ENCODE peak calls at places on chromosomes 6 and 20, in six cellular contexts. C is neural crest cell; U is ovary; M is HFFc6; J is foreskin fibroblast; E is CD8-positive, alpha-beta T cell. T is an unnamed sample.
A peak's percentile ranks its signal among the peaks of the same experiment; 100 is the strongest.

GRCh38 chr20:997016-997415 is 5.1 kb downstream of the RSPO4 start:
- DNase-seq in C (no peak), J (no peak), M (no peak), E (no peak), U (no peak), T (no peak)

GRCh38 chr6:106750146-106750900 is 120.9 kb downstream of the QRSL1 start:
- DNase-seq in C (no peak), E (no peak), U (no peak), J (no peak), M (no peak), T (no peak)

GRCh38 chr6:101806241-101806640 is 412.7 kb downstream of the GRIK2 start:
- DNase-seq in E (no peak), J (peak; percentile 33), M (peak; percentile 84), U (no peak), C (no peak), T (no peak)

GRCh38 chr6:41588083-41588482 is 41.9 kb downstream of the FOXP4 start:
- DNase-seq in U (no peak), M (no peak), J (no peak), C (no peak), E (no peak), T (no peak)

GRCh38 chr6:96420294-96420693 is 101.3 kb upstream of the UFL1 start:
- DNase-seq in M (no peak), C (no peak), J (no peak), U (no peak), E (no peak), T (no peak)

GRCh38 chr6:108559884-108560462 is 744 bp upstream of the FOXO3 start:
- DNase-seq in J (peak; percentile 79), C (peak; percentile 55), U (peak; percentile 81), E (no peak), M (peak; percentile 64), T (no peak)

GRCh38 chr6:143536866-143537691 is 25.6 kb upstream of the FUCA2 start:
- DNase-seq in C (peak; percentile 57), U (peak; percentile 29), E (peak; percentile 25), M (peak; percentile 48), J (peak; percentile 87), T (no peak)

GRCh38 chr6:2623348-2623747 is 127.4 kb downstream of the MYLK4 start:
- DNase-seq in C (no peak), U (no peak), M (no peak), E (no peak), J (no peak), T (no peak)

GRCh38 chr6:24428615-24429014 is 25.9 kb downstream of the MRS2 start:
- DNase-seq in E (no peak), C (no peak), M (peak; percentile 32), U (no peak), J (peak; percentile 38), T (no peak)

GRCh38 chr6:44630125-44631028 is 242.9 kb downstream of the CDC5L start:
- DNase-seq in U (peak; percentile 13), E (no peak), J (peak; percentile 73), C (peak; percentile 42), M (peak; percentile 30), T (no peak)

GRCh38 chr6:112251170-112251945 is 3.0 kb downstream of the LAMA4 start:
- DNase-seq in J (peak; percentile 77), E (no peak), M (no peak), C (no peak), U (peak; percentile 50), T (peak; percentile 82)

GRCh38 chr20:36092424-36093024 is 62.0 kb upstream of the EPB41L1 start:
- DNase-seq in C (peak; percentile 30), M (no peak), E (no peak), U (peak; percentile 15), J (peak; percentile 45), T (no peak)

GRCh38 chr6:44022296-44022661 is 105.0 kb downstream of the MRPL14 start:
- DNase-seq in M (no peak), E (no peak), U (no peak), C (no peak), J (peak; percentile 68), T (no peak)

GRCh38 chr20:2156224-2156623 is 54.6 kb downstream of the STK35 start:
- DNase-seq in C (no peak), U (no peak), J (no peak), M (no peak), E (no peak), T (no peak)

GRCh38 chr6:52157301-52157930 is 28.8 kb upstream of the IL17A start:
- DNase-seq in U (no peak), J (peak; percentile 7), M (peak; percentile 9), C (no peak), E (no peak), T (no peak)

GRCh38 chr20:48638546-48638945 is 189.3 kb downstream of the PREX1 start:
- DNase-seq in J (peak; percentile 65), C (no peak), E (no peak), M (peak; percentile 78), U (no peak), T (no peak)

GRCh38 chr6:18533793-18534192 is 146.6 kb downstream of the RNF144B start:
- DNase-seq in J (no peak), E (no peak), U (no peak), C (no peak), M (no peak), T (no peak)

GRCh38 chr6:42453649-42454427 is 2.1 kb upstream of the TRERF1 start:
- DNase-seq in M (peak; percentile 32), U (peak; percentile 32), C (peak; percentile 29), E (no peak), J (peak; percentile 78), T (no peak)

GRCh38 chr6:133889557-133890301 is 816 bp downstream of the TCF21 start:
- DNase-seq in J (peak; percentile 54), U (peak; percentile 61), M (no peak), E (no peak), C (peak; percentile 11), T (no peak)

GRCh38 chr6:125273965-125274364 is 27.8 kb downstream of the HDDC2 start:
- DNase-seq in M (no peak), J (peak; percentile 36), U (no peak), C (no peak), E (no peak), T (no peak)

GRCh38 chr6:7649037-7649810 is 59.2 kb downstream of the SNRNP48 start:
- DNase-seq in C (no peak), U (no peak), E (no peak), M (no peak), J (no peak), T (no peak)

GRCh38 chr20:53903652-53903987 is 166.8 kb downstream of the BCAS1 start:
- DNase-seq in C (no peak), U (no peak), E (no peak), M (no peak), J (peak; percentile 76), T (no peak)

GRCh38 chr6:37990762-37991525 is 171.4 kb downstream of the ZFAND3 start:
- DNase-seq in J (peak; percentile 82), C (no peak), E (no peak), U (no peak), M (peak; percentile 88), T (peak; percentile 28)

GRCh38 chr6:53252177-53252692 is 96.5 kb downstream of the ELOVL5 start:
- DNase-seq in M (no peak), C (no peak), J (no peak), U (no peak), E (no peak), T (no peak)

GRCh38 chr6:99613398-99613704 is 6.7 kb downstream of the PRDM13 start:
- DNase-seq in J (peak; percentile 66), M (no peak), C (peak; percentile 57), U (no peak), E (no peak), T (no peak)

GRCh38 chr6:170031684-170032121 is 259.2 kb downstream of the DLL1 start:
- DNase-seq in J (no peak), E (no peak), U (no peak), C (no peak), M (no peak), T (no peak)

GRCh38 chr6:142013286-142013685 is 119.4 kb upstream of the GJE1 start:
- DNase-seq in M (peak; percentile 90), C (no peak), U (no peak), E (no peak), J (peak; percentile 88), T (peak; percentile 54)

GRCh38 chr6:16498237-16498636 is 259.9 kb downstream of the GMPR start:
- DNase-seq in C (no peak), E (no peak), U (no peak), J (no peak), M (no peak), T (no peak)

GRCh38 chr6:114121913-114122662 is 151.1 kb upstream of the HDAC2 start:
- DNase-seq in E (no peak), J (no peak), C (no peak), M (no peak), U (no peak), T (no peak)

GRCh38 chr6:128554302-128554701 is 33.9 kb upstream of the PTPRK start:
- DNase-seq in M (no peak), C (no peak), E (no peak), U (no peak), J (peak; percentile 33), T (no peak)
- TF ChIP-seq CTCF in M (peak; percentile 47), C (peak; percentile 38), E (no peak), U (no peak), J (peak; percentile 19), T (peak; percentile 26)

GRCh38 chr6:100633096-100633766 is 168.5 kb upstream of the SIM1 start:
- DNase-seq in U (no peak), J (peak; percentile 85), M (peak; percentile 95), C (no peak), E (no peak), T (peak; percentile 27)
- TF ChIP-seq CTCF in U (no peak), J (no peak), M (no peak), C (no peak), E (no peak), T (no peak)

DNA sequence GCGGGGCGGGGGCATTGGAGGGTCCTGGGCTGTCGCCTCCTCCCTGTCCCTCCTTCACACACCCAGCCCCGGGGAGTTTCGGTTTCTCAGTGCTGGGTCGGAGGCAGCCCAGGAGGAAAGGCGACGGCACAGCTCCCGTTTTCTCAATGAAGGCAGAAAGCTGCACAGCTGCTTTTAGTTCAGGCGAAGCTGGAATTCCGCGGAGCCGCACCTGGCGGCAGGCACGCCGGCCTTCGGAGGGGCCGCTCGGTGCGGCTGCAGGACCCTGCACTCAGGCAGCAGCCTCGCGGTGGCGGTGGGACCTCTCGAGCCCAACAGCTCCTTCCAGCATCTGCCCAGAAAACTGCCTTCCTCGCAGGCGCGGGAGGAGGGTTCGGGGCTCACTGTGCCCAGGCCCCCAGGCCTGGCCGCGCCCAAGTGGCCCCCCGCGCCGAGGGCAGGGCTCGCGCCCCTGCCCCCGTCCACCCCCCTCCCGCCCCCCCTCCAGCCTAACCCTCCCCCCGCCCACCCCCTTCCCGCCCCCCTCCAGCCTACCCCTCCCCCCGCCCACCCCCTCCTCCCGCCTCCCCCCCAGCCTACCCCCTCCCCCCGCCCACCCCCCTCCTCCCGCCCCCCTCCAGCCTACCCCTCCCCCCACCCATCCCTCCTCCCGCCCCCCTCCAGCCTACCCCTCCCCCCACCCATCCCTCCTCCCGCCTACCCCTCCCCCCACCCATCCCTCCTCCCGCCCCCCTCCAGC is 4.8 kb downstream of the FOXQ1 start:
- DNase-seq in E (no peak), U (no peak), M (peak; percentile 29), J (peak; percentile 74), C (no peak), T (no peak)
- TF ChIP-seq CTCF in E (no peak), U (no peak), M (no peak), J (no peak), C (no peak), T (peak; percentile 5)

GRCh38 chr6:168157272-168158007 is 78.4 kb upstream of the FRMD1 start:
- DNase-seq in E (no peak), C (no peak), U (no peak), M (peak; percentile 72), J (peak; percentile 70), T (no peak)
- TF ChIP-seq CTCF in E (no peak), C (no peak), U (no peak), M (no peak), J (no peak), T (no peak)

GRCh38 chr20:22861231-22861980 is 173.7 kb upstream of the SSTR4 start:
- DNase-seq in C (no peak), M (no peak), E (no peak), J (peak; percentile 80), U (no peak), T (no peak)
- TF ChIP-seq CTCF in C (no peak), M (no peak), E (no peak), J (no peak), U (no peak), T (no peak)